ENCODE peak calls at places on chromosomes 3 and 15, in four cellular contexts. O is K562, C is HepG2, M is GM12878. J is an unnamed sample.

GRCh38 chr15:57559875-57560274 is 31.8 kb upstream of the MYZAP start:
- DNase-seq in O (peak; percentile 70), M (no peak), C (peak; percentile 88), J (peak; percentile 61)

GRCh38 chr3:159733194-159733860 is 255.3 kb upstream of the IL12A start:
- DNase-seq in O (no peak), M (no peak), C (no peak), J (no peak)

GRCh38 chr15:91710072-91710471 is 143.4 kb upstream of the SLCO3A1 start:
- DNase-seq in O (no peak), M (no peak), C (no peak), J (no peak)

GRCh38 chr3:64612082-64612860 is 75.5 kb downstream of the ADAMTS9 start:
- DNase-seq in O (no peak), C (no peak), M (no peak), J (no peak)

GRCh38 chr3:122560680-122561079 is 3.4 kb downstream of the PARP9 start:
- DNase-seq in O (peak; percentile 47), C (peak; percentile 58), M (peak; percentile 63), J (peak; percentile 41)

GRCh38 chr15:89820651-89821611 is 6.3 kb upstream of the ANPEP start:
- DNase-seq in O (no peak), M (no peak), C (no peak), J (no peak)

GRCh38 chr3:24197809-24198208 is 252.7 kb downstream of the NR1D2 start:
- DNase-seq in M (no peak), C (peak; percentile 15), O (peak; percentile 10), J (no peak)

GRCh38 chr3:172279191-172279640 is 169.0 kb downstream of the GHSR start:
- DNase-seq in M (no peak), O (no peak), C (no peak), J (no peak)

GRCh38 chr3:16076564-16076963 is 97.9 kb upstream of the GALNT15 start:
- DNase-seq in O (no peak), C (no peak), M (no peak), J (no peak)

GRCh38 chr3:5058463-5058862 is 63.6 kb upstream of the ARL8B start:
- DNase-seq in M (no peak), C (no peak), O (no peak), J (no peak)

GRCh38 chr3:194503101-194503531 is 16.3 kb upstream of the ATP13A3 start:
- DNase-seq in C (no peak), O (no peak), M (no peak), J (no peak)

GRCh38 chr15:38427380-38427779 is 26.5 kb upstream of the FAM98B start:
- DNase-seq in O (no peak), C (no peak), M (no peak), J (no peak)
- TF ChIP-seq FOXK2 in O (no peak), C (no peak), M (no peak), J (no peak)

GRCh38 chr3:157692468-157692867 is 189.3 kb upstream of the VEPH1 start:
- DNase-seq in O (no peak), C (no peak), M (no peak), J (no peak)

GRCh38 chr3:157700405-157700804 is 197.2 kb upstream of the VEPH1 start:
- DNase-seq in C (no peak), M (no peak), O (peak; percentile 4), J (peak; percentile 20)

GRCh38 chr3:157693762-157694161 is 190.5 kb upstream of the VEPH1 start:
- DNase-seq in O (no peak), M (no peak), C (no peak), J (no peak)

DNA sequence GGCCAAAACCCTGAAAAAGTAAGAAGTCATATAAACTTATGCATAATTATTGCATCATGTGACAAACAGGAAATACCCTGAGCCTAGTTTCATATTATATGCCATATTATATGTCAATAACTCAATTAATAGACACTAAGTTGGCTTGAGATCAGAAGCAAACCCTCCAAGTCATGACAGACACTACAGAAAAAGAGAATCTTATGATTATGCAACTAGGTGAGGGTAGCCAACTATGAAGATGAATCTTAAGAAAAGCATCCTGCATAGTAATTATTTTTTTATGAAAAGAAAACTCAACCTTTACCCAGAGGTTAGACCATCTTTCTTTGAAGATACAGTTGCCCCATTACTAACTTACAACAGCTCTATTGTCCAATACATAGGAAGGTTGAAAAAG is 192.4 kb upstream of the VEPH1 start:
- DNase-seq in O (no peak), C (no peak), M (no peak), J (no peak)
- TF ChIP-seq FOXK2 in O (no peak), C (no peak), M (no peak), J (no peak)

GRCh38 chr3:153855772-153856171 is 265.4 kb upstream of the ARHGEF26 start:
- DNase-seq in C (peak; percentile 1), O (peak; percentile 3), M (no peak), J (no peak)
- TF ChIP-seq FOXK2 in C (no peak), O (no peak), M (no peak), J (no peak)

DNA sequence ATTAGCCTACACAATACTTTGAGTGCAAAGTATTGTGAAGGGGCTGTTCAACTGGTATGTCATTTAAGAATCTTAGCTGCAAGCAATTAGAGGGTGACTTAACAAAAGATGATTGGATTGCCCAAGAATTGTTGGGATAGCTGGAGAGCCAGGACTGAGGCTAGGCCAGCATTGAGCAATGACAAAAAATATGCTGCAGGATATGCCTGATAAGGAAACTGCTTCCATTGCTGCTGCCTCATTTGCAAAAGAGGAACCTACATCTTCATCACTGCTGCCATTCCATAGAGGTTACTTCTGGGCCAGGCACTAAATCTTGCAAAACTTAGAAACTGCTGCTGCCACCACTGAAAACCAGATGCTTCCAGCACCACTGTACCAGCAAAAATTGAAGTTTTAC is 108.0 kb upstream of the TBC1D5 start:
- DNase-seq in M (no peak), C (no peak), O (no peak), J (no peak)
- TF ChIP-seq FOXK2 in M (no peak), C (no peak), O (no peak), J (no peak)

GRCh38 chr15:64938192-64938591 is 26.5 kb downstream of the ANKDD1A start:
- DNase-seq in O (no peak), C (peak; percentile 77), M (no peak), J (no peak)
- TF ChIP-seq FOXK2 in O (no peak), C (no peak), M (no peak), J (no peak)

DNA sequence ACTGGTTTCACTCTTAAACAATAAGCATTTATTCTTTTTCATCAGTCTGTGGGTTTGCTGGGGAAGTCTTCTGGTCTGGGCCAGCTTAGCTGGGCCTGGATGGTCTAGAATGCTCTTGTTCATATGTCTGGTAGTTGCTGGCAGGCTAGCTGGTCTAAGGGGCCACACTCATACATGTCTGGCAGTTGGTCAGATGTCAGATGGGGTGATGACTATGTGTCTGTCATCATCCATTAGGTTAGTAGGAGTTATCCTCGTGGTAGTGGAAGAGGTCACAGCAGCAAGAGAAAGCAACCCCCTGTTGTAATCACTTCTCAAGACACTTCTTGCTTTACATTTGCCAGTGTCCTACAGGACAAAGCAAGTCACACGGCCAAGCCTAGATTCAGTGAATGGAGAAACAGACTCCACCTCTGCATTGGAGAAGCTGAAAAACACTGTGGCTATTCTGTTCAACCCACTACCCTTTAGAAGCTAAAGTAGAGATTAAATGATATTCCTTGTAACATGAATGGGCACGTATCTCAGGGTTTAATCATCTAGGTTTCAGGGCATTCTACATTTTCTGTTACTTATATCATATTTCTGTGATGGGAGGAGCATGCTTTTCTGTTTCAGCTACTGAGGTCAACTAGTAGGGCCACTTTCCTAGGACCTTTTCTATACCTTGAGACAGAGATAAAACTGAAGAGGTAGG is 5.5 kb upstream of the ARID3B start:
- DNase-seq in C (no peak), O (peak; percentile 36), M (no peak), J (no peak)
- TF ChIP-seq FOXK2 in C (no peak), O (no peak), M (no peak), J (no peak)

DNA sequence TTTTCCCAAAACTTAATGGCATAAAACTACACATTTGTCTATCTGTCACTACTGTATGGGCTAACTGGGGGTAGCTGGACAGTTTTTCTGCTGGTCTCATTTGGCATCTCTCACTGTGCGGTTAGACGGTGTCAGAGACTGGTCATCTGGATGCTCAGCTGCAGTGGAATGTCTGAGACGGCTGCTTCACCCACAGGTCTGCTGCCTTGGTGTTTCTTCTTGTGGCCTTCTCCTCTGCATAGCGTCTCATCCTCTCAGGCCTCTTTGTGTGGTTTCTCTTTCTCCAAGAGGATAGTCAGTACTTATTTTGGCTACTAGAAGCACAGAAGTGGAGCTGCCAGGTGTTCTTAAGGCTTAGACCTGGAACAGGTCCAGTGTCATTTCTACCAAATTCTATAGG is 35.9 kb upstream of the GOLGA6L9 start:
- DNase-seq in O (no peak), M (no peak), C (no peak), J (no peak)
- TF ChIP-seq FOXK2 in O (no peak), M (no peak), C (no peak), J (no peak)

GRCh38 chr3:36943601-36944000 is 1.3 kb downstream of the TRANK1 start:
- DNase-seq in C (no peak), O (no peak), M (no peak), J (no peak)
- TF ChIP-seq FOXK2 in C (no peak), O (no peak), M (no peak), J (no peak)

J was measured in HEK293T.